ENCODE peak calls at places on chromosomes 5 and 9, in seven cellular contexts. One of them, this sample, is unnamed.
A peak's percentile ranks its signal among the peaks of the same experiment; 100 is the strongest.

GRCh38 chr5:73908846-73909245 is 282.9 kb downstream of the ARHGEF28 start:
- DNase-seq in stomach: no peak
- DNase-seq in PC-9: no peak
- DNase-seq in endothelial cell of umbilical vein: no peak
- DNase-seq in CD8-positive, alpha-beta T cell: no peak
- DNase-seq in upper lobe of right lung: no peak
- DNase-seq in choroid plexus epithelial cell: no peak
- DNase-seq in this sample: no peak

GRCh38 chr9:137919095-137919465 is 41.5 kb downstream of the CACNA1B start:
- DNase-seq in choroid plexus epithelial cell: no peak
- DNase-seq in upper lobe of right lung: no peak
- DNase-seq in endothelial cell of umbilical vein: no peak
- DNase-seq in CD8-positive, alpha-beta T cell: no peak
- DNase-seq in PC-9: no peak
- DNase-seq in stomach: no peak
- DNase-seq in this sample: no peak

GRCh38 chr5:142486581-142486980 is 161.8 kb upstream of the SPRY4 start:
- DNase-seq in upper lobe of right lung: no peak
- DNase-seq in PC-9: no peak
- DNase-seq in choroid plexus epithelial cell: peak; percentile 76
- DNase-seq in CD8-positive, alpha-beta T cell: no peak
- DNase-seq in endothelial cell of umbilical vein: no peak
- DNase-seq in stomach: no peak
- DNase-seq in this sample: no peak

GRCh38 chr5:97388794-97389193 is 205.7 kb upstream of the RIOK2 start:
- DNase-seq in CD8-positive, alpha-beta T cell: no peak
- DNase-seq in upper lobe of right lung: no peak
- DNase-seq in PC-9: no peak
- DNase-seq in choroid plexus epithelial cell: no peak
- DNase-seq in endothelial cell of umbilical vein: no peak
- DNase-seq in stomach: no peak
- DNase-seq in this sample: no peak

GRCh38 chr9:89498845-89499480 is 1.1 kb upstream of the SEMA4D start:
- DNase-seq in stomach: peak; percentile 22
- DNase-seq in choroid plexus epithelial cell: no peak
- DNase-seq in CD8-positive, alpha-beta T cell: no peak
- DNase-seq in endothelial cell of umbilical vein: no peak
- DNase-seq in PC-9: no peak
- DNase-seq in upper lobe of right lung: no peak
- DNase-seq in this sample: no peak

GRCh38 chr9:124939944-124940343 is 939 bp downstream of the GOLGA1 start:
- DNase-seq in CD8-positive, alpha-beta T cell: no peak
- DNase-seq in upper lobe of right lung: no peak
- DNase-seq in PC-9: no peak
- DNase-seq in choroid plexus epithelial cell: no peak
- DNase-seq in endothelial cell of umbilical vein: no peak
- DNase-seq in stomach: no peak
- DNase-seq in this sample: no peak

GRCh38 chr9:130313103-130313858 is 47.7 kb downstream of the HMCN2 start:
- DNase-seq in choroid plexus epithelial cell: no peak
- DNase-seq in upper lobe of right lung: no peak
- DNase-seq in PC-9: peak; percentile 60
- DNase-seq in CD8-positive, alpha-beta T cell: no peak
- DNase-seq in stomach: no peak
- DNase-seq in endothelial cell of umbilical vein: peak; percentile 33
- DNase-seq in this sample: no peak

GRCh38 chr9:130039504-130040147 is 3.4 kb downstream of the FNBP1 start:
- DNase-seq in choroid plexus epithelial cell: peak; percentile 26
- DNase-seq in PC-9: no peak
- DNase-seq in upper lobe of right lung: no peak
- DNase-seq in stomach: no peak
- DNase-seq in CD8-positive, alpha-beta T cell: no peak
- DNase-seq in endothelial cell of umbilical vein: no peak
- DNase-seq in this sample: no peak

GRCh38 chr5:172833372-172833690 is 720 bp upstream of the ERGIC1 start:
- DNase-seq in upper lobe of right lung: no peak
- DNase-seq in CD8-positive, alpha-beta T cell: no peak
- DNase-seq in PC-9: no peak
- DNase-seq in choroid plexus epithelial cell: no peak
- DNase-seq in stomach: no peak
- DNase-seq in endothelial cell of umbilical vein: no peak
- DNase-seq in this sample: no peak

GRCh38 chr5:172832383-172833315 is 1.4 kb upstream of the ERGIC1 start:
- DNase-seq in choroid plexus epithelial cell: no peak
- DNase-seq in endothelial cell of umbilical vein: no peak
- DNase-seq in CD8-positive, alpha-beta T cell: no peak
- DNase-seq in PC-9: no peak
- DNase-seq in stomach: no peak
- DNase-seq in upper lobe of right lung: no peak
- DNase-seq in this sample: no peak

GRCh38 chr5:172833691-172834569 is at the start of gene ERGIC1:
- DNase-seq in choroid plexus epithelial cell: peak; percentile 83
- DNase-seq in PC-9: peak; percentile 88
- DNase-seq in stomach: peak; percentile 90
- DNase-seq in CD8-positive, alpha-beta T cell: peak; percentile 61
- DNase-seq in upper lobe of right lung: peak; percentile 95
- DNase-seq in endothelial cell of umbilical vein: peak; percentile 82
- DNase-seq in this sample: no peak

GRCh38 chr5:172835246-172836030 is 1.4 kb downstream of the ERGIC1 start:
- DNase-seq in upper lobe of right lung: no peak
- DNase-seq in PC-9: no peak
- DNase-seq in CD8-positive, alpha-beta T cell: no peak
- DNase-seq in choroid plexus epithelial cell: peak; percentile 29
- DNase-seq in stomach: no peak
- DNase-seq in endothelial cell of umbilical vein: no peak
- DNase-seq in this sample: no peak

DNA sequence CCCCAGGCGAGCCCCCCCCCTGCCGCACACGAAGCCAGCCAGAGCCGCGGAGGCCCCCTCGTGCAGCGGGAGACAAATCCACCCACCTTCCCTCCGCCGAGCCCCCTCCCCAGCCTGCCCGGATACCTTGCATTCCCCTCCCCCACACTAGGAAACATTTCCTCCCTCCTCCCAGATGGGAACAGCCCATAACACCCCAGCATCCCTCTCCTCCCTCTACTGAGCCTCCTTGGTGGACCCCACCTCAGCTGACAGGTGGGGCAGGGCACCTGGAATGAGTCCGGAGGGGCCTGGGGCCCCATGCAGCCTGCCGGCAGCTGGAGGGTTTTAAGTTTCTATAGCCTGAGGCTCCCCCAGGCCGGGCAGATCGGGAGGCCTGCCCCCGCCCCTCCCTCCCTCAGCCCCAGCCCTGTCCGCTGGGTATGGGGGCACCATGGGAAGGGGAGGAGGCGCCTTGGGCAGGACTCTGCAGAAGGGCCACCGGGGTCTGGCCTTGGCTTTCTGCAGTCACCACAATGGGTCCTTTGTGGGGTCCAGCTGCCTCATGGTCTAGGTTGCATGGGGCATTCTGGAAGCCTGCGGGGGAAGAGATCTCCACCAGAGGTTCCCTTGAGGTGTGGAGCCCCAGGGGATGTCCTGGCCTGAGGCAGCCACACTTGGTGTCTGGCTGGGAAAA is 657 bp downstream of the ERGIC1 start:
- DNase-seq in PC-9: peak; percentile 26
- DNase-seq in CD8-positive, alpha-beta T cell: no peak
- DNase-seq in choroid plexus epithelial cell: peak; percentile 39
- DNase-seq in endothelial cell of umbilical vein: no peak
- DNase-seq in upper lobe of right lung: no peak
- DNase-seq in stomach: no peak
- DNase-seq in this sample: no peak
- TF ChIP-seq CTCF in PC-9: no peak
- TF ChIP-seq CTCF in CD8-positive, alpha-beta T cell: no peak
- TF ChIP-seq CTCF in choroid plexus epithelial cell: peak; percentile 22
- TF ChIP-seq CTCF in endothelial cell of umbilical vein: no peak
- TF ChIP-seq CTCF in upper lobe of right lung: no peak
- TF ChIP-seq CTCF in stomach: no peak
- TF ChIP-seq CTCF in this sample: peak; percentile 22

DNA sequence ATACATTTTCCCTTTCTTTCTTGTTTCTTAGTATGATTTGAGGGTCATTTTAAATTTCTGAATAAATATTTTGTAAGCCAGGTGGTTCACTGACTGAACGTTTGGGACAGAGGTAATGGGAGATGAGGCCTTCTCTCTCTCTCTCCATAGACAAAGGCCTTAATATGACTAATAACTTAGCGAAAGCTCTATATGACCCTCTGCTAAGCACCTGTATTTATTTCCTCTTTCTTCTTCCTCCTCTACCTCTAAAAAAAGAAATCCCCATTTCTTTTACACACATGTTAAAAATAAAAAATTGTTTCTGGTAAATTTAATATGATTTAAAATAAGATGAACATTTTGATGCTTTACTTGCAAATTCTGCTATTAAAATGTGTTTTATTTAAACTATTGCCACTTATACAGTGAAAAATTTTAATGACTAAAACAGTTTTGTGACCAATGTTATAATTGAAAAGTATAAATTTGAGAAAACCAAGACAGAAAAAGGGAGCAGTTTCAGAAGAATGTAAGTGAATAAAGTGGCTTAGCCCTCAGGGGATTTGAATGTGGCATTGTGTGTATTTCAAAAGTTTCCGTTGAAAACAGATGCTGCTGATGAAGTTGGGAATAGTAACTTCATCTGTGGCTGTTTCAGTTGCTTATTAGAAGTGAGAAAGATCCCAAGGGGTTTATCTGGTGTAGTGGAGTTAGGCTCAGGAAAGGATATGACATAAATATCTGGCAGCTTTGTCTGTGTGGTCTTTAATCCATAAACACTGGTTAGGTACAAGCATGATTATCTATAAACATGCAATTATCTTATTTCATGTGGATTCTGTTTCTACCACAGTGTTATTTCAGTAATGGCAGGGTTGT is 128.6 kb upstream of the GRHPR start:
- DNase-seq in CD8-positive, alpha-beta T cell: no peak
- DNase-seq in PC-9: no peak
- DNase-seq in endothelial cell of umbilical vein: peak; percentile 43
- DNase-seq in stomach: no peak
- DNase-seq in upper lobe of right lung: no peak
- DNase-seq in choroid plexus epithelial cell: peak; percentile 58
- DNase-seq in this sample: no peak
- H3K4me3 ChIP-seq in CD8-positive, alpha-beta T cell: no peak overlapping the region
- H3K4me3 ChIP-seq in PC-9: no peak overlapping the region
- H3K4me3 ChIP-seq in endothelial cell of umbilical vein: no peak overlapping the region
- H3K4me3 ChIP-seq in stomach: no peak overlapping the region
- H3K4me3 ChIP-seq in upper lobe of right lung: no peak overlapping the region
- H3K4me3 ChIP-seq in choroid plexus epithelial cell: no peak overlapping the region
- H3K4me3 ChIP-seq in this sample: no peak overlapping the region

GRCh38 chr5:153711755-153712154 is 221.3 kb downstream of the GRIA1 start:
- DNase-seq in PC-9: no peak
- DNase-seq in CD8-positive, alpha-beta T cell: no peak
- DNase-seq in upper lobe of right lung: no peak
- DNase-seq in choroid plexus epithelial cell: peak; percentile 12
- DNase-seq in stomach: no peak
- DNase-seq in endothelial cell of umbilical vein: peak; percentile 7
- DNase-seq in this sample: no peak
- TF ChIP-seq CTCF in PC-9: no peak
- TF ChIP-seq CTCF in CD8-positive, alpha-beta T cell: no peak
- TF ChIP-seq CTCF in upper lobe of right lung: no peak
- TF ChIP-seq CTCF in choroid plexus epithelial cell: peak; percentile 36
- TF ChIP-seq CTCF in stomach: no peak
- TF ChIP-seq CTCF in endothelial cell of umbilical vein: peak; percentile 15
- TF ChIP-seq CTCF in this sample: peak; percentile 45

GRCh38 chr5:132298813-132299212 is 4.6 kb downstream of the SLC22A4 start:
- DNase-seq in PC-9: no peak
- DNase-seq in upper lobe of right lung: no peak
- DNase-seq in endothelial cell of umbilical vein: no peak
- DNase-seq in choroid plexus epithelial cell: no peak
- DNase-seq in stomach: no peak
- DNase-seq in CD8-positive, alpha-beta T cell: no peak
- DNase-seq in this sample: no peak

GRCh38 chr5:132298305-132298704 is 4.1 kb downstream of the SLC22A4 start:
- DNase-seq in stomach: no peak
- DNase-seq in endothelial cell of umbilical vein: no peak
- DNase-seq in choroid plexus epithelial cell: peak; percentile 81
- DNase-seq in upper lobe of right lung: no peak
- DNase-seq in CD8-positive, alpha-beta T cell: no peak
- DNase-seq in PC-9: no peak
- DNase-seq in this sample: no peak

GRCh38 chr5:132295505-132296411 is 1.6 kb downstream of the SLC22A4 start:
- DNase-seq in endothelial cell of umbilical vein: peak; percentile 18
- DNase-seq in CD8-positive, alpha-beta T cell: no peak
- DNase-seq in PC-9: no peak
- DNase-seq in choroid plexus epithelial cell: no peak
- DNase-seq in stomach: no peak
- DNase-seq in upper lobe of right lung: no peak
- DNase-seq in this sample: no peak

GRCh38 chr5:132296412-132297001 is 2.3 kb downstream of the SLC22A4 start:
- DNase-seq in upper lobe of right lung: no peak
- DNase-seq in PC-9: no peak
- DNase-seq in endothelial cell of umbilical vein: peak; percentile 98
- DNase-seq in CD8-positive, alpha-beta T cell: no peak
- DNase-seq in choroid plexus epithelial cell: peak; percentile 58
- DNase-seq in stomach: no peak
- DNase-seq in this sample: no peak

DNA sequence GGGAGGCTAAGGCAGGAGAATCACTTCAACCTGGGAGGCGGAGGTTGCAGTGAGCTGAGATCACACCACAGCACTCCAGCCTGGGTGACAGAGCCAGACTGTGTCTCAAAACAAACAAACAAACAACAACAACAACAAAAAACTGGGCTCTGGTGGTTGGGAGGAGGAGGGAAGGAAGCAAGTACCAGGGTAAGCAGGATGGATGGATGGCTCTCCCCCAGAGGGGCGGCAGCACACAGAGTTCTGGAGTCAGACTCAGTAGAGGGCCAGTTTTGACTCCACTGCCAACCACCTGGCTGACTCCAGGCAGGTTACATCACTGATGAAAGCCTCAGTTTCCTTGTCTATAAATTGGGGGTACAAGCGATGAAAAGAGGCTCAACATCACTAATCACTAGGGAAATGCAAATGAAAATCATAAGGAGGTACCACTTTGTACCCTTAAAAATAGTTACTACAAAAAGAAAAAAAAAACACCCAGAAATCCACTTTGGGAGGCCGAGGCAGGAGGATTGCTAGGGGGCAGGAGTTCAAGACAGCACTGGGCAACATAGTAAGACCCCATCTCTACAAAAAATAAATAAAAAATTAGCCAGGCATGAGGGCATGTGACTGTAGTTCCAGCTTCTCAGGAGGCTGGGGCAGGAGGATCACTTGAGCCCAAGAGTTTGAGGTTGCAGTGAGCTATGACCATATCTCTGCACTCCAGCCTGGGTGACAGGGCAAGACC is 3.2 kb downstream of the SLC22A4 start:
- DNase-seq in stomach: no peak
- DNase-seq in endothelial cell of umbilical vein: no peak
- DNase-seq in upper lobe of right lung: no peak
- DNase-seq in PC-9: no peak
- DNase-seq in CD8-positive, alpha-beta T cell: no peak
- DNase-seq in choroid plexus epithelial cell: no peak
- DNase-seq in this sample: no peak
- H3K4me3 ChIP-seq in stomach: no peak overlapping the region
- H3K4me3 ChIP-seq in endothelial cell of umbilical vein: no peak overlapping the region
- H3K4me3 ChIP-seq in upper lobe of right lung: no peak overlapping the region
- H3K4me3 ChIP-seq in PC-9: no peak overlapping the region
- H3K4me3 ChIP-seq in CD8-positive, alpha-beta T cell: no peak overlapping the region
- H3K4me3 ChIP-seq in choroid plexus epithelial cell: no peak overlapping the region
- H3K4me3 ChIP-seq in this sample: no peak overlapping the region

GRCh38 chr5:43066231-43066798 is 26.2 kb upstream of the ANXA2R start:
- DNase-seq in stomach: peak; percentile 82
- DNase-seq in choroid plexus epithelial cell: peak; percentile 79
- DNase-seq in CD8-positive, alpha-beta T cell: peak; percentile 67
- DNase-seq in PC-9: peak; percentile 75
- DNase-seq in endothelial cell of umbilical vein: peak; percentile 76
- DNase-seq in upper lobe of right lung: peak; percentile 90
- DNase-seq in this sample: no peak
- TF ChIP-seq CTCF in stomach: no peak
- TF ChIP-seq CTCF in choroid plexus epithelial cell: no peak
- TF ChIP-seq CTCF in CD8-positive, alpha-beta T cell: no peak
- TF ChIP-seq CTCF in PC-9: no peak
- TF ChIP-seq CTCF in endothelial cell of umbilical vein: no peak
- TF ChIP-seq CTCF in upper lobe of right lung: no peak
- TF ChIP-seq CTCF in this sample: no peak